ENCODE peak calls at places on chromosomes 11 and 22, in four cellular contexts. Q is coronary artery, W is colonic mucosa, Z is left lung. L is an unnamed sample.

GRCh38 chr11:19874241-19874640 is 161.6 kb downstream of the NAV2 start:
- DNase-seq in Q (no peak), W (no peak), Z (no peak), L (no peak)

GRCh38 chr22:19962909-19963806 is 21.5 kb upstream of the TXNRD2 start:
- DNase-seq in Q (no peak), W (peak; percentile 96), Z (peak; percentile 87), L (no peak)

GRCh38 chr11:44947114-44947513 is 3.6 kb downstream of the TP53I11 start:
- DNase-seq in Q (no peak), W (no peak), Z (no peak), L (no peak)

GRCh38 chr11:36333468-36333867 is 37.4 kb downstream of the PRR5L start:
- DNase-seq in Q (no peak), W (no peak), Z (no peak), L (no peak)

GRCh38 chr11:16611395-16612233 is 126.8 kb upstream of the C11orf58 start:
- DNase-seq in Q (no peak), W (no peak), Z (no peak), L (no peak)

GRCh38 chr11:79026803-79027445 is 413.9 kb downstream of the TENM4 start:
- DNase-seq in Q (no peak), W (no peak), Z (no peak), L (no peak)

GRCh38 chr22:18078329-18079041 is 695 bp downstream of the PEX26 start:
- DNase-seq in Q (no peak), W (peak; percentile 70), Z (no peak), L (peak; percentile 49)

GRCh38 chr11:130092661-130093060 is 23.0 kb downstream of the APLP2 start:
- DNase-seq in Q (no peak), W (no peak), Z (no peak), L (no peak)

GRCh38 chr11:12673601-12673923 is 659 bp upstream of the TEAD1 start:
- DNase-seq in Q (no peak), W (no peak), Z (no peak), L (no peak)

GRCh38 chr11:119218141-119218878 is 12.2 kb downstream of the CBL start:
- DNase-seq in Q (no peak), W (no peak), Z (no peak), L (no peak)

GRCh38 chr22:44225091-44225689 is 44.5 kb downstream of the PARVG start:
- DNase-seq in Q (peak; percentile 60), W (no peak), Z (no peak), L (no peak)

GRCh38 chr22:23125512-23126103 is 16.2 kb downstream of the RSPH14 start:
- DNase-seq in Q (no peak), W (no peak), Z (no peak), L (no peak)

GRCh38 chr11:62611705-62612365 is 740 bp downstream of the EML3 start:
- DNase-seq in Q (no peak), W (peak; percentile 58), Z (peak; percentile 71), L (peak; percentile 45)

GRCh38 chr11:65854161-65854592 is 3.8 kb downstream of the CFL1 start:
- DNase-seq in Q (no peak), W (peak; percentile 93), Z (no peak), L (no peak)

GRCh38 chr11:15909937-15910598 is 446.3 kb downstream of the SOX6 start:
- DNase-seq in Q (no peak), W (no peak), Z (no peak), L (no peak)

GRCh38 chr22:18056161-18056666 is 21.6 kb upstream of the PEX26 start:
- DNase-seq in Q (no peak), W (no peak), Z (no peak), L (no peak)

GRCh38 chr11:57778318-57779037 is 16.9 kb downstream of the CTNND1 start:
- DNase-seq in Q (peak; percentile 94), W (peak; percentile 93), Z (peak; percentile 85), L (peak; percentile 28)

GRCh38 chr11:128502736-128503135 is 84.6 kb downstream of the ETS1 start:
- DNase-seq in Q (no peak), W (no peak), Z (no peak), L (no peak)

GRCh38 chr11:128503231-128503991 is 83.9 kb downstream of the ETS1 start:
- DNase-seq in Q (no peak), W (no peak), Z (no peak), L (no peak)

GRCh38 chr11:128501008-128501407 is 86.3 kb downstream of the ETS1 start:
- DNase-seq in Q (no peak), W (no peak), Z (no peak), L (no peak)

GRCh38 chr11:128500488-128500887 is 86.9 kb downstream of the ETS1 start:
- DNase-seq in Q (no peak), W (no peak), Z (no peak), L (no peak)

GRCh38 chr11:128501576-128502549 is 85.5 kb downstream of the ETS1 start:
- DNase-seq in Q (no peak), W (no peak), Z (no peak), L (peak; percentile 53)
- H3K27ac ChIP-seq in Q (peak overlapping the region; percentile 47), W (peak overlapping the region; percentile 39), Z (peak overlapping the region; percentile 83), L (peak overlapping the region; percentile 84)

GRCh38 chr22:37260396-37260795 is 16.3 kb upstream of the RAC2 start:
- DNase-seq in Q (no peak), W (no peak), Z (no peak), L (no peak)

GRCh38 chr22:37260939-37261338 is 16.9 kb upstream of the RAC2 start:
- DNase-seq in Q (no peak), W (peak; percentile 62), Z (peak; percentile 58), L (no peak)

GRCh38 chr22:37258005-37258790 is 14.1 kb upstream of the RAC2 start:
- DNase-seq in Q (no peak), W (no peak), Z (peak; percentile 0), L (no peak)

GRCh38 chr22:37258810-37259472 is 14.9 kb upstream of the RAC2 start:
- DNase-seq in Q (no peak), W (no peak), Z (peak; percentile 19), L (no peak)

DNA sequence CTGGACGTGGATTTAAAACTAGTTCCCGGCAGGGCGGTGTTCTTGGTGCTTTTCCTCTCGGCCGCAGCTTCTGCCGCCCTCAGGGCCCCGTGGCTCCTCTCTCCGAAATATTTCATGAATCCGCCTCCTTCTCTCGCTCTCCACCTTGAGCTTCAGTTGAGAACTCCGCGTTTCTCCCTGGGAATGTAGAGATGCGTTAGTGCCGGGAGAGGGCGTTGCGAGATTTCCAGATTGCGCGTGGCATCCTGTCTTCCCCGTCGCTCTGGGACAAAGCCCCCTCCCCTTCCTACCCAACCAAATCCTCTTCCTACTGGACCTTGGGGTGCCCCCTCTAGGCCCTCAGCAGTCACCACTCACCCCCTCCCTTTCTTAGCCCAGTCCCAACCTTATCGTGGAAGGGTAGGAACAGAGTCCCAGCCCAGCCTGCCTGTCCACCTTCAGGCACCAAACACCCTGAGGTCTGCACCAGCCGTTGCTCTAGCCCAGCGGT is 15.5 kb upstream of the RAC2 start:
- DNase-seq in Q (no peak), W (no peak), Z (peak; percentile 31), L (no peak)
- TF ChIP-seq CTCF in Q (no peak), W (no peak), Z (peak; percentile 44), L (no peak)

DNA sequence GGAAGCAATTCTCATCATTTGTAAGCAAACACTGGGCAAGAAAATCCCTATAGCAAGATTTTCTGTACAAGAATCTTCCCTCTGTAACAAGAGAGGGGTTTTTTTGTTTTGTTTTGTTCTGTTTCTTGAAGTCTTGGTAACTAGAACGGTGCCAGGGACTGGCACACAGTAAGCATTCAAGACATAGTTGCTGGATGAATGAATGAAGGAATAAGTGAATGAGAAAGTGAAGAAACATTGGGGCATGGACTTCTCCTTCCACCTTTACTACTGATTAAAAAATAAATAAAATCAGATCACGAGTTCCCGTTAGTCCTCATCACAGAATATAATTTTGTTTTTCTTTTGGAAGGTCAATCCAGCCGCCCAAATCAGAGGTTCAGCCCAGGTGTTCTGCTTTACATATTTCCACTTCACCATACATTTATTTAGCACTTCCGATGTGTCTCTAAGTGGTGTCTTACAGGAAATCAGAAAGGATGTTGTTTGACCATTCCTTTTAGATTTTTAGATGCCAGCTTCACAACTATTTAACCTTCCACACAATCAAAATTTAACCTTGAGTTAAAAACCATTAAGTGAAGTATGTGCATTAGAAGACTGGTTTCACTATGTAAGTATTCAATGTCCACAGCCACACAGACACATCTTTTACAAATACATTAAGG is 281.2 kb downstream of the CADM1 start:
- DNase-seq in Q (no peak), W (no peak), Z (no peak), L (no peak)
- H3K27ac ChIP-seq in Q (no peak overlapping the region), W (no peak overlapping the region), Z (peak overlapping the region; percentile 10), L (no peak overlapping the region)

GRCh38 chr11:107699371-107700348 is 12.2 kb downstream of the SLN start:
- DNase-seq in Q (no peak), W (no peak), Z (no peak), L (no peak)

GRCh38 chr11:107691003-107691402 is 20.9 kb downstream of the SLN start:
- DNase-seq in Q (no peak), W (no peak), Z (no peak), L (no peak)

GRCh38 chr11:107695446-107695845 is 16.4 kb downstream of the SLN start:
- DNase-seq in Q (no peak), W (no peak), Z (no peak), L (no peak)

GRCh38 chr11:107697291-107697690 is 14.6 kb downstream of the SLN start:
- DNase-seq in Q (no peak), W (no peak), Z (no peak), L (no peak)

GRCh38 chr11:107696140-107696539 is 15.7 kb downstream of the SLN start:
- DNase-seq in Q (no peak), W (no peak), Z (no peak), L (no peak)
- TF ChIP-seq CTCF in Q (no peak), W (no peak), Z (no peak), L (no peak)

GRCh38 chr11:11148104-11148509 is 204.9 kb downstream of the CSNK2A3 start:
- DNase-seq in Q (peak; percentile 93), W (no peak), Z (peak; percentile 54), L (peak; percentile 86)
- H3K27ac ChIP-seq in Q (peak overlapping the region; percentile 84), W (no peak overlapping the region), Z (no peak overlapping the region), L (peak overlapping the region; percentile 91)

DNA sequence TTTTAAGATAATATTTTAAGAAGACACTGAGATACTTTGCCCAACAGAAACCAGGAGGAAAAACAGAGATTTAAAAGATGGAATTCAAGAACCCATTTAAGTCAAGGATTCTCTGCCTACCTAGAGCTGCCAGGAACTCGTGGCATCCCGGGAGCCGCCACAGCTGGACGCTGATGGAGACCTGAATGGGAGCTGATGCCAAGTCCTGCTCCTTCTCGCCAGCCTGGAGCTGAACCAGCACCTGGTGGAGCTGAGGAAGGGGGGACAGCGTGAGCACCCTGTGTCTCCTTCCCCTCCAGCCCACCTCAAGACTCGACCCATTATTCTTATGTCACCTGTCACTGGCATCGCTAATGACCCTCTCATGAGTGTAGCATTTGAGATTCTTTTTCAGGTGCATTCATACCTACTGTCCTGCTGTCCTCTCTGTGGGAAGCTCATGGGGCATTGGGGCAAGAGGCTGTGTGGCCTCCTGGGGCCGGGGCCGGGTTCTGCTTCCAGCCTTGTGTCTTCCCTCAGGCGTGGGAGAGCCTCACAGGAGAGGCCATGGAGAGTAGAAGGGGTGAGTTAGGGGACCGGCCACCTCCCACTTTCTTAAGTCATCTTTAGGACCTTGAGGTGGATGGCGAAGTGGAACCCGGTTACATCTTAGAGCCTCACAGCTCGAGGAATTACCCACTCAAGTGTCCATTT is 70.8 kb upstream of the PITPNB start:
- DNase-seq in Q (peak; percentile 58), W (no peak), Z (no peak), L (no peak)
- TF ChIP-seq CTCF in Q (no peak), W (no peak), Z (no peak), L (no peak)